ENCODE peak calls at places on chromosomes 4 and X, in ten cellular contexts. M is stomach; W is lower leg skin; S is esophagus muscularis mucosa; J is CD4-positive, alpha-beta T cell; T is ovary; X is A549; Z is brain microvascular endothelial cell; I is GM10248; U is lower lobe of right lung. H is an unnamed sample.

GRCh38 chr4:186200436-186201409 is 9.4 kb downstream of the CYP4V2 start:
- DNase-seq in S (no peak), Z (no peak), W (no peak), I (no peak), M (no peak), T (no peak), U (no peak), J (no peak), X (no peak), H (no peak)

GRCh38 chr4:68872442-68873217 is 56.8 kb downstream of the UGT2B10 start:
- DNase-seq in W (no peak), U (no peak), X (no peak), T (no peak), M (no peak), I (no peak), Z (no peak), S (no peak), J (no peak), H (no peak)

GRCh38 chr4:87839309-87839946 is 6.7 kb downstream of the MEPE start:
- DNase-seq in Z (peak), I (peak), J (no peak), S (no peak), U (no peak), W (no peak), T (no peak), M (no peak), X (no peak), H (no peak)

GRCh38 chrX:148928803-148929202 is 428.4 kb downstream of the AFF2 start:
- DNase-seq in W (no peak), J (no peak), S (no peak), X (no peak), T (no peak), Z (peak), M (no peak), U (no peak), I (no peak), H (no peak)

GRCh38 chr4:111770514-111770913 is 374.7 kb upstream of the FAM241A start:
- DNase-seq in S (no peak), X (no peak), Z (no peak), W (no peak), T (no peak), M (no peak), I (no peak), U (peak), J (no peak), H (no peak)

GRCh38 chrX:76195579-76195978 is 22.7 kb downstream of the PBDC1 start:
- DNase-seq in Z (no peak), S (no peak), W (peak), T (no peak), X (no peak), M (no peak), I (no peak), J (no peak), U (no peak), H (no peak)

GRCh38 chrX:30992381-30992904 is 79.4 kb downstream of the FTHL17 start:
- DNase-seq in W (no peak), Z (peak), U (no peak), I (no peak), S (no peak), M (peak), X (no peak), J (no peak), T (no peak), H (no peak)

GRCh38 chr4:135718019-135718418 is 1516.4 kb upstream of the PABPC4L start:
- DNase-seq in Z (no peak), M (no peak), T (no peak), X (no peak), W (no peak), U (no peak), J (no peak), S (no peak), I (no peak), H (no peak)

GRCh38 chr4:7817877-7818675 is 121.6 kb downstream of the AFAP1 start:
- DNase-seq in I (no peak), U (no peak), S (no peak), T (peak), Z (peak), J (no peak), M (no peak), X (no peak), W (peak), H (no peak)

GRCh38 chrX:69298466-69299140 is 133.3 kb upstream of the PJA1 start:
- DNase-seq in S (no peak), X (no peak), Z (no peak), T (no peak), J (no peak), M (no peak), I (no peak), U (no peak), W (no peak), H (no peak)

GRCh38 chr4:188396037-188396436 is 256.8 kb downstream of the TRIML1 start:
- DNase-seq in I (no peak), W (no peak), M (no peak), U (no peak), T (no peak), J (no peak), S (no peak), X (no peak), Z (no peak), H (no peak)

GRCh38 chr4:96736352-96736889 is 896.5 kb downstream of the PDHA2 start:
- DNase-seq in X (peak), S (no peak), T (no peak), J (no peak), I (no peak), W (no peak), Z (peak), M (no peak), U (no peak), H (no peak)

GRCh38 chr4:108345862-108346530 is 177.3 kb upstream of the LEF1 start:
- DNase-seq in Z (peak), X (no peak), W (no peak), S (no peak), I (no peak), J (no peak), M (no peak), U (no peak), T (no peak), H (no peak)

GRCh38 chrX:47579537-47579936 is 2.7 kb upstream of the TIMP1 start:
- DNase-seq in X (peak), I (peak), T (no peak), M (no peak), J (no peak), W (no peak), Z (peak), S (peak), U (peak), H (no peak)

GRCh38 chr4:130849985-130850632 is 1754.2 kb downstream of the C4orf33 start:
- DNase-seq in U (no peak), M (peak), W (no peak), I (no peak), T (no peak), Z (no peak), S (no peak), J (no peak), X (no peak), H (no peak)

GRCh38 chr4:100908540-100908939 is 390.7 kb upstream of the EMCN start:
- DNase-seq in U (no peak), J (no peak), T (no peak), M (no peak), X (no peak), Z (no peak), W (no peak), I (no peak), S (no peak), H (no peak)

GRCh38 chr4:100913685-100914084 is 395.9 kb upstream of the EMCN start:
- DNase-seq in U (no peak), X (no peak), J (no peak), T (no peak), Z (no peak), M (no peak), W (no peak), S (no peak), I (no peak), H (no peak)

GRCh38 chr4:100906973-100907372 is 389.2 kb upstream of the EMCN start:
- DNase-seq in T (no peak), I (no peak), Z (no peak), J (no peak), W (no peak), M (no peak), X (no peak), S (no peak), U (no peak), H (no peak)

GRCh38 chr4:100907465-100908454 is 389.9 kb upstream of the EMCN start:
- DNase-seq in X (no peak), S (no peak), U (no peak), Z (no peak), T (no peak), J (no peak), M (no peak), W (no peak), I (no peak), H (no peak)
- TF ChIP-seq CTCF in X (peak), S (peak), U (peak), Z (peak), T (no peak), J (peak), M (peak), W (no peak), I (peak), H (peak)

GRCh38 chrX:109626637-109627036 is 1.7 kb upstream of the KCNE5 start:
- DNase-seq in Z (no peak), W (no peak), U (no peak), M (no peak), J (no peak), X (no peak), T (no peak), S (no peak), I (no peak), H (no peak)
- TF ChIP-seq CTCF in Z (no peak), W (no peak), U (no peak), M (no peak), J (no peak), X (no peak), T (no peak), S (no peak), I (no peak), H (no peak)

DNA sequence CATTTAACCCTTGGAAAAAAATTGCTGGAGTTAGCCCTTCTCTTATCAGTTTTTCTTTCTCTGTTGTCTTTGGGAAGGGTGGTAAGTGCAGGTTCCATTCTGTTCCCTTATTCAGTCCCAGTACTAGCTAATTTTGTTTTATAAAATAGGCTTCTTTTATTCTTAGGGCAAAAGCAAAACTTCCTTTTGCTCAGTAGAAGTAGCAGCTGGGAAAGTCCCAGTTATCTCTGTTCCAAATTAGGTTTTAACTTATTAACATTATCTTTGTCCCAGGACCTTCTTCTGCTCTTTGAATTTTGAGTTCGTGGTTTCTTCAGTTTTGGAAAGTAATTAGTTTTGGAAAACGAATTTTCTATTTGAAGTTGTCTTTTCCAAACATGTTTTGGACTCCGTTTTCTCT is 61.1 kb downstream of the BANK1 start:
- DNase-seq in Z (no peak), S (no peak), J (no peak), T (no peak), W (no peak), I (no peak), X (no peak), U (no peak), M (no peak), H (no peak)
- TF ChIP-seq CTCF in Z (no peak), S (no peak), J (no peak), T (no peak), W (no peak), I (no peak), X (no peak), U (no peak), M (no peak), H (no peak)

GRCh38 chr4:31682796-31683195 is 962.6 kb downstream of the PCDH7 start:
- DNase-seq in M (no peak), S (no peak), Z (no peak), X (no peak), U (no peak), W (no peak), T (no peak), I (no peak), J (no peak), H (no peak)
- TF ChIP-seq CTCF in M (no peak), S (no peak), Z (no peak), X (no peak), U (no peak), W (no peak), T (no peak), I (no peak), J (no peak), H (no peak)

GRCh38 chrX:44748014-44748413 is 95.8 kb upstream of the DUSP21 start:
- DNase-seq in J (no peak), Z (peak), T (no peak), W (no peak), I (no peak), X (no peak), M (no peak), U (no peak), S (no peak), H (no peak)

GRCh38 chrX:44747317-44747716 is 96.5 kb upstream of the DUSP21 start:
- DNase-seq in X (no peak), S (no peak), W (no peak), U (no peak), M (no peak), I (no peak), J (no peak), T (no peak), Z (no peak), H (no peak)

GRCh38 chrX:44744828-44745227 is 99.0 kb upstream of the DUSP21 start:
- DNase-seq in W (no peak), S (no peak), U (no peak), M (no peak), Z (no peak), J (no peak), I (no peak), T (no peak), X (no peak), H (no peak)

GRCh38 chrX:44742480-44743155 is 101.2 kb upstream of the DUSP21 start:
- DNase-seq in S (no peak), T (no peak), M (no peak), Z (no peak), J (no peak), X (no peak), W (no peak), U (no peak), I (no peak), H (no peak)
- TF ChIP-seq CTCF in S (no peak), T (no peak), M (no peak), Z (no peak), J (no peak), X (no peak), W (no peak), U (no peak), I (no peak), H (no peak)

GRCh38 chrX:1749499-1749898 is 134.6 kb downstream of the ASMT start:
- DNase-seq in T (no peak), M (no peak), I (no peak), X (no peak), U (no peak), S (no peak), J (no peak), W (no peak), Z (no peak), H (no peak)
- TF ChIP-seq CTCF in T (no peak), M (no peak), I (no peak), X (no peak), U (no peak), S (no peak), J (no peak), W (no peak), Z (no peak), H (no peak)

GRCh38 chrX:17944833-17945497 is 83.9 kb upstream of the RAI2 start:
- DNase-seq in J (no peak), M (no peak), X (no peak), T (no peak), I (peak), Z (no peak), S (no peak), W (no peak), U (no peak), H (no peak)

GRCh38 chrX:17933856-17934255 is 72.8 kb upstream of the RAI2 start:
- DNase-seq in S (no peak), J (no peak), M (no peak), U (no peak), W (no peak), I (no peak), X (no peak), T (no peak), Z (no peak), H (no peak)

GRCh38 chrX:17939724-17940123 is 78.6 kb upstream of the RAI2 start:
- DNase-seq in J (no peak), W (no peak), M (no peak), S (no peak), Z (no peak), U (no peak), T (no peak), X (no peak), I (no peak), H (no peak)
- TF ChIP-seq CTCF in J (no peak), W (no peak), M (no peak), S (no peak), Z (no peak), U (no peak), T (no peak), X (no peak), I (no peak), H (no peak)

DNA sequence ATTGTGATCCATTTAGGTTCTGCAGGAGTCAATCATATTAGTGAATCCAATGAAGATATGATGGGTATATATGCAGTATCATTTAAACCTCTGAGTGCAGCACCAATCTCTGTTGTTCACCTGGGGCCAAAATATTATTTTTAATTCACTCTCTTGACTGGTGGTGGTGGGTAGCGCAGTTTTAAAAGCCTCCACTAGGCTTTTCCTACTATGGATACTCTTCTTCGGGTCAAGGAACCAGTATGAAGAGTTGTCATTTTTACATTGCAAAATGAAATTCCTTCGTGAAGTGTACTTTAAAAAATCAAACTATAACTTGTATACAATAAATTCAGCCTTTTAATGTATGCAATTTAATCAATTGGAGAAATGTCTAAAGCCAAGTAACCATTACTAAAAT is 56.5 kb downstream of the QRFPR start:
- DNase-seq in T (no peak), S (no peak), M (no peak), U (no peak), X (no peak), I (no peak), W (no peak), J (no peak), Z (no peak), H (no peak)
- TF ChIP-seq CTCF in T (no peak), S (no peak), M (no peak), U (no peak), X (no peak), I (no peak), W (no peak), J (no peak), Z (no peak), H (no peak)

DNA sequence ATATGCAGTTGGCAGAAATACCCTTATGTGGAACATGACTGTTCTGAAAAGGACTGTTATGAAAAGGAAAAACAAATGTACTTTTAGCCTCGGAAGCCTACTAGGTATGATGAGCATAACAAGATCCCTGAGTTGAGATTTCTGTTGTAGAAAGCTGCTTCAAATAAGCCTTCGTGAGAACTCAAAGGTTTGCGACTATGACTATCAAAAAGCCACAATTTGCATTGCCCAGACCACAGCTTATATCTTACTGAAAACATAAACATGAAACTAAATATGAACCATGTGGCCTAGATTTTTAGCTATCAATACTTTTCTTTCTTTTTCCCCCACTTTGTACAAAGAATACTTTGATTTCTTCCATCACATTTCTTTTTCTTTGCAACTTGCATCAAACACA is 398.2 kb upstream of the LCORL start:
- DNase-seq in S (no peak), Z (no peak), T (no peak), M (no peak), X (no peak), I (no peak), U (no peak), J (no peak), W (no peak), H (no peak)
- TF ChIP-seq CTCF in S (no peak), Z (no peak), T (no peak), M (no peak), X (no peak), I (no peak), U (no peak), J (no peak), W (no peak), H (no peak)